ENCODE peak calls at places on chromosomes 4 and X, in five cellular contexts. Z is GM23248, U is mesendoderm, E is adipocyte, L is endodermal cell. D is an unnamed sample. For H3K36me3, the result is how much of the 10 kb centered on the place peaks cover.

GRCh38 chrX:72128881-72129280 is 2.8 kb downstream of the RTL5 start:
- DNase-seq in Z (peak), U (peak), E (peak), L (peak), D (no peak)

GRCh38 chr4:69713593-69713992 is 46.8 kb downstream of the SULT1B1 start:
- DNase-seq in Z (peak), U (no peak), E (peak), L (no peak), D (no peak)

GRCh38 chr4:73816814-73817213 is 19.7 kb upstream of the CXCL6 start:
- DNase-seq in Z (peak), U (no peak), E (peak), L (no peak), D (no peak)

GRCh38 chr4:153594208-153594607 is 89.9 kb upstream of the TLR2 start:
- DNase-seq in Z (peak), U (peak), E (peak), L (no peak), D (no peak)

GRCh38 chrX:150438165-150438564 is 75.0 kb downstream of the MAMLD1 start:
- DNase-seq in Z (peak), U (no peak), E (peak), L (no peak), D (no peak)

GRCh38 chrX:129188223-129188622 is 335.1 kb downstream of the SMARCA1 start:
- DNase-seq in Z (no peak), U (peak), E (no peak), L (peak), D (peak)

GRCh38 chrX:119482497-119483480 is 14.5 kb downstream of the SLC25A5 start:
- DNase-seq in Z (peak), U (peak), E (peak), L (peak), D (peak)

GRCh38 chr4:40916218-40916555 is 166.4 kb downstream of the NSUN7 start:
- DNase-seq in Z (peak), U (no peak), E (peak), L (no peak), D (no peak)

GRCh38 chrX:56833626-56834025 is 104.6 kb downstream of the NBDY start:
- DNase-seq in Z (no peak), U (no peak), E (no peak), L (no peak), D (no peak)

GRCh38 chr4:116016201-116016600 is 902.8 kb upstream of the NDST4 start:
- DNase-seq in Z (peak), U (no peak), E (peak), L (no peak), D (no peak)

GRCh38 chrX:8341814-8342590 is 122.6 kb upstream of the VCX3B start:
- DNase-seq in Z (no peak), U (no peak), E (no peak), L (no peak), D (no peak)

GRCh38 chr4:140296335-140296753 is 77.1 kb upstream of the SCOC start:
- DNase-seq in Z (peak), U (peak), E (peak), L (no peak), D (no peak)

GRCh38 chrX:110145854-110146253 is 142.9 kb downstream of the TMEM164 start:
- DNase-seq in Z (peak), U (peak), E (peak), L (peak), D (no peak)

GRCh38 chr4:182231080-182231479 is 12.1 kb upstream of the TENM3 start:
- DNase-seq in Z (no peak), U (no peak), E (peak), L (no peak), D (no peak)

GRCh38 chr4:183171484-183172267 is 72.6 kb downstream of the WWC2 start:
- DNase-seq in Z (peak), U (no peak), E (no peak), L (no peak), D (no peak)

GRCh38 chrX:96683997-96684338 is 674 bp upstream of the DIAPH2 start:
- DNase-seq in Z (no peak), U (no peak), E (peak), L (no peak), D (no peak)

GRCh38 chr4:7295201-7295916 is 103.0 kb downstream of the SORCS2 start:
- DNase-seq in Z (peak), U (no peak), E (no peak), L (no peak), D (no peak)

GRCh38 chr4:20288047-20288650 is 36.4 kb downstream of the SLIT2 start:
- DNase-seq in Z (peak), U (no peak), E (no peak), L (no peak), D (no peak)

GRCh38 chrX:49273181-49273727 is 3.7 kb downstream of the PPP1R3F start:
- DNase-seq in Z (no peak), U (no peak), E (no peak), L (peak), D (no peak)

GRCh38 chrX:41693024-41693423 is 4.3 kb downstream of the GPR34 start:
- DNase-seq in Z (no peak), U (no peak), E (no peak), L (no peak), D (no peak)

GRCh38 chr4:76581276-76581675 is 146.2 kb downstream of the SHROOM3 start:
- DNase-seq in Z (no peak), U (no peak), E (peak), L (no peak), D (no peak)

GRCh38 chrX:30831082-30831481 is 58.0 kb downstream of the TAB3 start:
- DNase-seq in Z (no peak), U (peak), E (no peak), L (no peak), D (peak)

GRCh38 chrX:65925592-65925991 is 114.3 kb downstream of the VSIG4 start:
- DNase-seq in Z (no peak), U (no peak), E (no peak), L (no peak), D (no peak)

GRCh38 chrX:18426004-18426320 is 554 bp downstream of the CDKL5 start:
- DNase-seq in Z (peak), U (no peak), E (no peak), L (no peak), D (no peak)

GRCh38 chr4:5971077-5971447 is 47.2 kb downstream of the C4orf50 start:
- DNase-seq in Z (no peak), U (no peak), E (no peak), L (peak), D (no peak)

GRCh38 chr4:176949022-176949421 is 156.3 kb upstream of the VEGFC start:
- DNase-seq in Z (no peak), U (no peak), E (peak), L (no peak), D (no peak)

GRCh38 chrX:72539822-72540221 is 32.8 kb downstream of the HDAC8 start:
- DNase-seq in Z (no peak), U (peak), E (no peak), L (no peak), D (no peak)

GRCh38 chr4:99815597-99816011 is 1.0 kb upstream of the DAPP1 start:
- DNase-seq in Z (peak), U (no peak), E (no peak), L (no peak), D (no peak)

GRCh38 chr4:41456559-41457101 is 81.3 kb upstream of the LIMCH1 start:
- DNase-seq in Z (no peak), U (no peak), E (no peak), L (no peak), D (no peak)

GRCh38 chr4:2824329-2825183 is 19.1 kb upstream of the ADD1 start:
- DNase-seq in Z (no peak), U (no peak), E (no peak), L (no peak), D (no peak)

GRCh38 chr4:111648056-111648455 is 497.2 kb upstream of the FAM241A start:
- DNase-seq in Z (no peak), U (no peak), E (no peak), L (no peak), D (no peak)

GRCh38 chr4:109914356-109914755 is 1.7 kb downstream of the EGF start:
- DNase-seq in Z (no peak), U (no peak), E (no peak), L (no peak), D (no peak)

GRCh38 chrX:13000311-13000811 is 25.5 kb downstream of the TMSB4X start:
- DNase-seq in Z (no peak), U (no peak), E (no peak), L (no peak), D (no peak)
- H3K4me3 ChIP-seq in Z (no peak), U (no peak), E (no peak), L (no peak), D (no peak)

GRCh38 chrX:108396188-108396885 is 41.9 kb downstream of the COL4A6 start:
- DNase-seq in Z (peak), U (peak), E (no peak), L (peak), D (peak)
- H3K9ac ChIP-seq in Z (no peak), U (no peak), E (no peak), L (no peak), D (no peak)

GRCh38 chr4:87121332-87122065 is 98.9 kb downstream of the KLHL8 start:
- DNase-seq in Z (peak), U (no peak), E (peak), L (no peak), D (no peak)
- H3K36me3 ChIP-seq in Z (under half), U (under half), E (under half), L (half or more), D (half or more)

GRCh38 chrX:53257670-53258423 is 23.5 kb downstream of the IQSEC2 start:
- DNase-seq in Z (no peak), U (no peak), E (no peak), L (no peak), D (no peak)

GRCh38 chrX:53256446-53257041 is 24.8 kb downstream of the IQSEC2 start:
- DNase-seq in Z (no peak), U (peak), E (no peak), L (peak), D (no peak)

GRCh38 chrX:53255738-53256191 is 25.6 kb downstream of the IQSEC2 start:
- DNase-seq in Z (no peak), U (no peak), E (no peak), L (no peak), D (no peak)

GRCh38 chrX:53254570-53255461 is 26.6 kb downstream of the IQSEC2 start:
- DNase-seq in Z (no peak), U (no peak), E (no peak), L (no peak), D (no peak)

GRCh38 chrX:53257166-53257565 is 24.2 kb downstream of the IQSEC2 start:
- DNase-seq in Z (no peak), U (no peak), E (no peak), L (no peak), D (no peak)
- H3K4me3 ChIP-seq in Z (no peak), U (no peak), E (no peak), L (no peak), D (no peak)